ENCODE peak calls at places on chromosomes 5 and 9, in five cellular contexts. One of them, this sample, is unnamed.
A peak's percentile ranks its signal among the peaks of the same experiment; 100 is the strongest.

GRCh38 chr9:17793713-17794622 is 215.1 kb downstream of the SH3GL2 start:
- DNase-seq in PC-9: no peak
- DNase-seq in aorta: no peak
- DNase-seq in ELF-1: peak; percentile 19
- DNase-seq in NCI-H69: no peak
- DNase-seq in this sample: peak; percentile 6

GRCh38 chr5:2746642-2747041 is 4.8 kb downstream of the IRX2 start:
- DNase-seq in NCI-H69: no peak
- DNase-seq in PC-9: peak; percentile 45
- DNase-seq in ELF-1: peak; percentile 16
- DNase-seq in aorta: no peak
- DNase-seq in this sample: no peak

GRCh38 chr9:121372563-121373400 is 2.7 kb upstream of the STOM start:
- DNase-seq in PC-9: peak; percentile 94
- DNase-seq in ELF-1: no peak
- DNase-seq in NCI-H69: no peak
- DNase-seq in aorta: no peak
- DNase-seq in this sample: no peak

GRCh38 chr5:143010335-143010734 is 240.2 kb downstream of the ARHGAP26 start:
- DNase-seq in NCI-H69: peak; percentile 98
- DNase-seq in aorta: no peak
- DNase-seq in ELF-1: no peak
- DNase-seq in PC-9: no peak
- DNase-seq in this sample: no peak

GRCh38 chr9:100739666-100740065 is 161.8 kb downstream of the CAVIN4 start:
- DNase-seq in PC-9: peak; percentile 54
- DNase-seq in NCI-H69: peak; percentile 51
- DNase-seq in ELF-1: peak; percentile 76
- DNase-seq in aorta: no peak
- DNase-seq in this sample: no peak

GRCh38 chr9:136658849-136659535 is 3.7 kb upstream of the EGFL7 start:
- DNase-seq in PC-9: no peak
- DNase-seq in NCI-H69: no peak
- DNase-seq in ELF-1: no peak
- DNase-seq in aorta: no peak
- DNase-seq in this sample: no peak

GRCh38 chr9:130932220-130933069 is 6.6 kb downstream of the FIBCD1 start:
- DNase-seq in PC-9: peak; percentile 48
- DNase-seq in NCI-H69: no peak
- DNase-seq in ELF-1: peak; percentile 66
- DNase-seq in aorta: no peak
- DNase-seq in this sample: no peak

GRCh38 chr5:173234129-173234793 is 745 bp downstream of the NKX2-5 start:
- DNase-seq in NCI-H69: no peak
- DNase-seq in PC-9: no peak
- DNase-seq in ELF-1: peak; percentile 67
- DNase-seq in aorta: no peak
- DNase-seq in this sample: no peak

GRCh38 chr9:26710008-26710407 is 182.6 kb downstream of the CAAP1 start:
- DNase-seq in NCI-H69: no peak
- DNase-seq in aorta: no peak
- DNase-seq in ELF-1: no peak
- DNase-seq in PC-9: no peak
- DNase-seq in this sample: no peak

GRCh38 chr9:75101004-75101601 is 12.8 kb downstream of the OSTF1 start:
- DNase-seq in NCI-H69: no peak
- DNase-seq in PC-9: no peak
- DNase-seq in aorta: no peak
- DNase-seq in ELF-1: peak; percentile 77
- DNase-seq in this sample: no peak

GRCh38 chr5:143480001-143480400 is 76.5 kb upstream of the NR3C1 start:
- DNase-seq in ELF-1: no peak
- DNase-seq in PC-9: no peak
- DNase-seq in aorta: no peak
- DNase-seq in NCI-H69: no peak
- DNase-seq in this sample: no peak

GRCh38 chr9:98899399-98900056 is 44.2 kb upstream of the COL15A1 start:
- DNase-seq in aorta: no peak
- DNase-seq in NCI-H69: peak; percentile 69
- DNase-seq in PC-9: no peak
- DNase-seq in ELF-1: no peak
- DNase-seq in this sample: no peak

GRCh38 chr5:132896685-132897084 is 23.2 kb downstream of the LEAP2 start:
- DNase-seq in NCI-H69: no peak
- DNase-seq in PC-9: no peak
- DNase-seq in ELF-1: no peak
- DNase-seq in aorta: no peak
- DNase-seq in this sample: no peak

GRCh38 chr5:67267522-67268232 is 71.1 kb upstream of the CD180 start:
- DNase-seq in aorta: no peak
- DNase-seq in ELF-1: peak; percentile 51
- DNase-seq in NCI-H69: peak; percentile 90
- DNase-seq in PC-9: no peak
- DNase-seq in this sample: no peak

GRCh38 chr5:749101-749670 is 35.3 kb downstream of the ZDHHC11B start:
- DNase-seq in aorta: no peak
- DNase-seq in PC-9: no peak
- DNase-seq in ELF-1: peak; percentile 0
- DNase-seq in NCI-H69: no peak
- DNase-seq in this sample: no peak

GRCh38 chr9:125867752-125868400 is 120.7 kb downstream of the PBX3 start:
- DNase-seq in NCI-H69: peak; percentile 78
- DNase-seq in aorta: no peak
- DNase-seq in ELF-1: no peak
- DNase-seq in PC-9: no peak
- DNase-seq in this sample: peak; percentile 18

GRCh38 chr9:34686231-34686630 is 4.8 kb downstream of the CCL19 start:
- DNase-seq in PC-9: no peak
- DNase-seq in NCI-H69: no peak
- DNase-seq in aorta: peak; percentile 54
- DNase-seq in ELF-1: no peak
- DNase-seq in this sample: no peak

This sample was measured in HCT116.